ENCODE peak calls at places on chromosomes 4 and X, in six cellular contexts. Z is IMR-90, R is NB4, D is A549, W is HCT116, B is body of pancreas. I is an unnamed sample.

GRCh38 chr4:139200506-139200905 is 23.5 kb upstream of the ELF2 start:
- DNase-seq in B (no peak), R (no peak), Z (no peak), W (no peak), D (no peak), I (no peak)

GRCh38 chr4:65658117-65658516 is 12.2 kb downstream of the EPHA5 start:
- DNase-seq in D (no peak), R (no peak), B (no peak), W (no peak), Z (no peak), I (no peak)

GRCh38 chrX:13110427-13111324 is 66.3 kb upstream of the FAM9C start:
- DNase-seq in D (peak), Z (peak), W (peak), R (peak), B (peak), I (peak)

GRCh38 chr4:88696620-88697019 is 1.0 kb downstream of the NAP1L5 start:
- DNase-seq in R (no peak), D (no peak), Z (peak), B (no peak), W (no peak), I (no peak)

GRCh38 chrX:103376979-103377324 is 614 bp downstream of the BEX3 start:
- DNase-seq in B (peak), R (no peak), D (no peak), Z (peak), W (no peak), I (no peak)

GRCh38 chr4:8607603-8608481 is 15.3 kb downstream of the CPZ start:
- DNase-seq in D (peak), R (peak), W (no peak), Z (no peak), B (peak), I (no peak)

GRCh38 chr4:19195696-19196095 is 1056.0 kb upstream of the SLIT2 start:
- DNase-seq in Z (no peak), B (no peak), D (no peak), W (no peak), R (no peak), I (no peak)

GRCh38 chr4:87419578-87420249 is 2.7 kb upstream of the NUDT9 start:
- DNase-seq in W (no peak), Z (no peak), B (no peak), R (no peak), D (no peak), I (no peak)

GRCh38 chrX:135572436-135572835 is 52.0 kb downstream of the INTS6L start:
- DNase-seq in B (no peak), R (no peak), W (no peak), D (no peak), Z (peak), I (no peak)

GRCh38 chrX:85561216-85561615 is 181.8 kb upstream of the POF1B start:
- DNase-seq in B (no peak), D (no peak), W (no peak), R (no peak), Z (no peak), I (no peak)

GRCh38 chr4:185508162-185508561 is 27.1 kb downstream of the PDLIM3 start:
- DNase-seq in W (peak), B (no peak), Z (no peak), R (no peak), D (no peak), I (no peak)

GRCh38 chr4:53494851-53495250 is 96.4 kb downstream of the LNX1 start:
- DNase-seq in B (no peak), Z (no peak), D (no peak), R (peak), W (no peak), I (no peak)

GRCh38 chr4:1337376-1337831 is 9.6 kb upstream of the UVSSA start:
- DNase-seq in Z (peak), D (no peak), B (no peak), R (no peak), W (peak), I (no peak)

GRCh38 chrX:45135616-45136015 is 65.1 kb downstream of the DIPK2B start:
- DNase-seq in B (no peak), Z (no peak), D (no peak), W (no peak), R (no peak), I (no peak)

GRCh38 chr4:121146530-121146929 is 17.6 kb downstream of the TNIP3 start:
- DNase-seq in R (no peak), B (no peak), D (no peak), W (no peak), Z (peak), I (no peak)

GRCh38 chrX:114800719-114801118 is 216.7 kb downstream of the IL13RA2 start:
- DNase-seq in B (no peak), D (no peak), W (peak), R (peak), Z (peak), I (no peak)

GRCh38 chr4:115763051-115763450 is 649.6 kb upstream of the NDST4 start:
- DNase-seq in R (no peak), W (no peak), B (no peak), D (no peak), Z (no peak), I (peak)

GRCh38 chr4:38664704-38665401 is 854 bp downstream of the KLF3 start:
- DNase-seq in R (peak), D (no peak), W (no peak), Z (peak), B (peak), I (peak)

GRCh38 chr4:38661371-38661770 is 2.6 kb upstream of the KLF3 start:
- DNase-seq in W (no peak), R (no peak), B (no peak), D (no peak), Z (no peak), I (no peak)

GRCh38 chr4:38665846-38666490 is 2.0 kb downstream of the KLF3 start:
- DNase-seq in R (no peak), B (no peak), Z (no peak), D (no peak), W (no peak), I (peak)

GRCh38 chr4:38663021-38663800 is 788 bp upstream of the KLF3 start:
- DNase-seq in W (no peak), B (no peak), D (peak), Z (no peak), R (peak), I (peak)

DNA sequence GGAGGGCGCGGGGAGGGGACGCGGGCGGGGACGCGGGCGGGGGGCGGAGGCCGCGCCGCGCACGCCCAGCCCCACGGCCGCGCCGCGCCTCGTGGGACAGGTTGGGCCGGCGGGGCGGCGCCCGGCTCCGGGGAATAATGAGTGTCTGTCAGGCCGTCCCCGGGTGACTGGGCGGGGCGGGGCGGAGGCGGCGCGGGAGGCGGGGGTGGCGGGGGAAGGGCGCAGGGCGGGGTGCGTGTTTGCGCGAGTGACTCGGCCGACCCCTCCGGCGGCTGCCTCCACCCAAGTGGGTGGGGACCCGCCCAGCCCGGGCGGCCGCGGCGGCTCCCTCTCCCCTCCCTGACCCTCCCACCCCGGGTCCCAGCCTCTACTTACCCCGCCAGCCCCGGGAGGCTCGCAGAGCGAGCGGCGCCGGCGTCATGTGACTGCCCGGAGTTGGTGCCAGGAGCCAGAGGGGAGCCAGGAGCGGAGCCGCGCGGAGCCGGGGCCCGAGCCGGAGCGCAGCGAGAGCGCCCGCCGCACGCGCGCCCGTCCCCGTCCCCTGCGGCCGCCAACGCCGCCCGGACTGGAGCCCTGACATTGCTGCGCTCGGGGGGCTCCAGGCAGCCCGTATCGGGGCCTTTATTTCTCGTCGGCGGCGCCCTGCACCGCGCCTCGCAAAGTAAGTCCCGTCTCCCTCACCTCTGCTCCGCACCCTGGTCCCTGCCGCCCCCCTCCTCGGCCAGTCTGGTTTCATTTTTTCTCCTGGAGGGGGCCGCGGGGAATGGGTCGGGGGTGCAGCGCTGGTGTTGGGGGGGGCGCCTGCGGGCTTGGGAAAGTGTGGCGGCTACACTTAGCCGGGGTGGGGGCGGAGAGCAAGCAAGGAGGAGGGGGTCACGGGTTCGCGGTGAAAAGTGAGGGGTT is at the start of gene KLF3:
- DNase-seq in Z (peak), B (peak), R (peak), D (peak), W (peak), I (peak)
- TF ChIP-seq POLR2A in Z (peak), B (peak), R (peak), D (peak), W (no peak), I (peak)

DNA sequence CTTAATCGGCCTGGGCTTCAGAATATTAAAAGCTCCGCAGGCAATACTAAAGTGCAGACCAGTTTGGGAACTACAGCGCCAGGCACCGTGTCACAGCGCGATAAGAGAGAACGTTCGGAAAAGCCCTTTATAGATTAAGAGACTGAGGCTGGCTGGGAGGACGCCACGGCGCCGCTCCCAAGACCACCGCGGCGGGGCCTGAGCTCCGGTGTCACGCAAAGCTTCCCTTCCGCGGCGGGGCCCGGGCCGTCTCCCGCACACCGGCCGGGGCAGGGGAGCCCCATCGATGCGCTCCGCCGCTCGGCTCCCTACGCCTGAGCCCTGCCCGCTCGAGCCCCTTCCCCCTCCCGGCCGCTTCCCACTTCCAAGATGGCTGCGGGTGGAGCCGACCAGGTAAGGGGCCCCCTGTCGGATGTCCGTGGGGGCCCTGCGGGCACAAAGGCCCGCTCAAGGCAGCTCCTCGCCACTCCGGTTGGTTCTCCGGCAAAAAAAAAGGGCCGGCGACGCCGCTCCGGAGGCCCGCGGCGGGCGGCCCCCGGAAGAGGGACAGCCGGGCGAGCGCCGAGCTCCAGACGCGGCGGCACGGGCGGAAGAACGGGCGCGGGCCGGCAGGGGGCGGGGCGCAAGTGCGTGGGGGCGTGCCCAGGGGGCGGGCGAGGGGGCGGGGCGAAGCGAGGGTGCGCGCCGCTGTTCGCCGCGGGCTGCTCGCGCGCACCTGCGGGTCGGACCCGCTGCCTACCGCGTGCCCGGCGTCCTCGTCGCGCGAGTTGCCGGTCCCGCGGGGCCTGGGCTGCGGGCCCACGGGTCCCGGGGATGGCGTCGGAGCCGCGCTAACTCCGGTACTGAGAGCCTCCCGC is at the start of gene TBC1D14:
- DNase-seq in Z (peak), B (peak), R (peak), W (peak), D (peak), I (peak)
- TF ChIP-seq POLR2A in Z (peak), B (peak), R (peak), W (peak), D (peak), I (peak)

GRCh38 chrX:52933976-52934703 is 24.2 kb downstream of the FAM156A start:
- DNase-seq in W (no peak), R (peak), B (no peak), Z (no peak), D (no peak), I (no peak)

GRCh38 chrX:52933213-52933612 is 25.1 kb downstream of the FAM156A start:
- DNase-seq in B (no peak), Z (no peak), R (no peak), D (no peak), W (no peak), I (no peak)

GRCh38 chrX:52934704-52935468 is 23.4 kb downstream of the FAM156A start:
- DNase-seq in R (peak), W (peak), D (peak), B (peak), Z (peak), I (peak)
- TF ChIP-seq POLR2A in R (peak), W (peak), D (peak), B (peak), Z (peak), I (peak)

DNA sequence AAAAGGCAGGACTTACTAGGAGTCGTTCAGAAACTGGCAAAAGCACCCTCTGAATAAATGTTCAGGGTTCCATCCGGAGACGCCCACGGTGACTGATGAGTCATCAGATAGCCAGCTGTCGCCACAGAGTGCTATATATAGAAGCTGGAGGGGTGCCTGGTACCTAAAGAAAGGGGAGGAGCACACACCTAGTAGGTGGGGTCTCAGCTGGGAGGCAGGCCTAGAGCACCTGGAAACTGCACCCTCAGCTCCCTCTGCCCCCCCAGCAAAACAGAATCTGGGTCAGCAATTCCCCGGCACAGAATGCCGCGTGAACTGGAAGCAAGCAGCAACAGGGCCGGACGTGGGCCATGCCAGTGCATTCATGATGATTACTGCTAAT is 242.0 kb downstream of the BCOR start:
- DNase-seq in W (peak), B (no peak), Z (peak), R (peak), D (peak), I (peak)
- TF ChIP-seq POLR2A in W (no peak), B (no peak), Z (no peak), R (no peak), D (no peak), I (no peak)

I was measured in erythroblast.